ENCODE peak calls at places on chromosomes 4 and X, in nine cellular contexts. V is SK-N-SH, L is neural crest cell, Y is fibroblast of pulmonary artery, T is heart right ventricle, O is GM23338, B is lower lobe of right lung, H is WERI-Rb-1, K is body of pancreas. J is an unnamed sample.

GRCh38 chr4:158208931-158209640 is 1.2 kb upstream of the TMEM144 start:
- DNase-seq in V (no peak), L (no peak), Y (peak; percentile 4), T (no peak), O (peak; percentile 14), B (no peak), H (no peak), K (peak; percentile 10), J (no peak)

GRCh38 chr4:99473131-99473530 is 37.7 kb upstream of the C4orf17 start:
- DNase-seq in V (no peak), L (no peak), Y (peak; percentile 9), T (no peak), O (no peak), B (no peak), H (no peak), K (no peak), J (no peak)

GRCh38 chr4:42458686-42459085 is 61.4 kb downstream of the SHISA3 start:
- DNase-seq in V (no peak), L (no peak), Y (no peak), T (no peak), O (no peak), B (no peak), H (no peak), K (no peak), J (no peak)

GRCh38 chr4:73586040-73586439 is 34.2 kb downstream of the RASSF6 start:
- DNase-seq in V (no peak), L (no peak), Y (no peak), T (no peak), O (no peak), B (no peak), H (no peak), K (no peak), J (no peak)

GRCh38 chr4:182338731-182339130 is 95.5 kb downstream of the TENM3 start:
- DNase-seq in V (no peak), L (no peak), Y (no peak), T (no peak), O (no peak), B (no peak), H (no peak), K (no peak), J (no peak)

GRCh38 chrX:85309717-85310116 is 65.9 kb downstream of the ZNF711 start:
- DNase-seq in V (no peak), L (no peak), Y (no peak), T (no peak), O (peak; percentile 16), B (no peak), H (no peak), K (no peak), J (no peak)

GRCh38 chr4:2009651-2010233 is 968 bp upstream of the NELFA start:
- DNase-seq in V (peak; percentile 87), L (peak; percentile 64), Y (peak; percentile 57), T (peak; percentile 45), O (peak; percentile 78), B (peak; percentile 79), H (peak; percentile 76), K (peak; percentile 84), J (peak; percentile 78)

GRCh38 chrX:47351706-47352105 is 18.7 kb upstream of the ZNF157 start:
- DNase-seq in V (no peak), L (no peak), Y (peak; percentile 37), T (no peak), O (no peak), B (no peak), H (no peak), K (no peak), J (no peak)

GRCh38 chr4:187069398-187069797 is 345.7 kb upstream of the FAT1 start:
- DNase-seq in V (no peak), L (no peak), Y (no peak), T (no peak), O (no peak), B (no peak), H (no peak), K (no peak), J (no peak)

GRCh38 chr4:30802622-30803323 is 82.6 kb downstream of the PCDH7 start:
- DNase-seq in V (no peak), L (no peak), Y (peak; percentile 52), T (no peak), O (no peak), B (no peak), H (no peak), K (no peak), J (no peak)

GRCh38 chr4:178339769-178340168 is 897.5 kb upstream of the AGA start:
- DNase-seq in V (no peak), L (no peak), Y (no peak), T (no peak), O (no peak), B (no peak), H (no peak), K (no peak), J (no peak)

GRCh38 chr4:107248571-107248970 is 212.5 kb upstream of the DKK2 start:
- DNase-seq in V (no peak), L (no peak), Y (no peak), T (no peak), O (no peak), B (no peak), H (no peak), K (no peak), J (no peak)

GRCh38 chrX:24902808-24903207 is 113.0 kb downstream of the ARX start:
- DNase-seq in V (no peak), L (no peak), Y (peak; percentile 90), T (no peak), O (no peak), B (no peak), H (no peak), K (no peak), J (no peak)

GRCh38 chr4:45078201-45078600 is 351.8 kb upstream of the GNPDA2 start:
- DNase-seq in V (no peak), L (no peak), Y (peak; percentile 5), T (no peak), O (no peak), B (no peak), H (no peak), K (no peak), J (no peak)

GRCh38 chrX:21840199-21840557 is 761 bp downstream of the MBTPS2 start:
- DNase-seq in V (no peak), L (no peak), Y (no peak), T (no peak), O (no peak), B (no peak), H (no peak), K (no peak), J (no peak)

GRCh38 chr4:140363558-140363957 is 9.9 kb upstream of the SCOC start:
- DNase-seq in V (peak; percentile 8), L (no peak), Y (no peak), T (no peak), O (no peak), B (no peak), H (no peak), K (no peak), J (no peak)

GRCh38 chr4:158315706-158316105 is 105.4 kb downstream of the TMEM144 start:
- DNase-seq in V (no peak), L (no peak), Y (peak; percentile 61), T (no peak), O (no peak), B (no peak), H (no peak), K (no peak), J (no peak)

GRCh38 chrX:15849555-15849954 is 5.1 kb downstream of the AP1S2 start:
- DNase-seq in V (peak; percentile 33), L (no peak), Y (peak; percentile 16), T (no peak), O (peak; percentile 39), B (no peak), H (peak; percentile 14), K (no peak), J (no peak)

GRCh38 chrX:118904664-118905063 is 69.8 kb upstream of the LONRF3 start:
- DNase-seq in V (no peak), L (no peak), Y (no peak), T (no peak), O (no peak), B (no peak), H (no peak), K (peak; percentile 1), J (no peak)

GRCh38 chrX:118901991-118902390 is 72.4 kb upstream of the LONRF3 start:
- DNase-seq in V (no peak), L (no peak), Y (no peak), T (no peak), O (no peak), B (no peak), H (no peak), K (no peak), J (no peak)

GRCh38 chrX:118904218-118904617 is 70.2 kb upstream of the LONRF3 start:
- DNase-seq in V (no peak), L (no peak), Y (no peak), T (no peak), O (no peak), B (no peak), H (no peak), K (no peak), J (no peak)
- TF ChIP-seq CTCF in V (no peak), L (no peak), Y (no peak), T (no peak), O (no peak), B (no peak), H (no peak), K (no peak), J (no peak)

DNA sequence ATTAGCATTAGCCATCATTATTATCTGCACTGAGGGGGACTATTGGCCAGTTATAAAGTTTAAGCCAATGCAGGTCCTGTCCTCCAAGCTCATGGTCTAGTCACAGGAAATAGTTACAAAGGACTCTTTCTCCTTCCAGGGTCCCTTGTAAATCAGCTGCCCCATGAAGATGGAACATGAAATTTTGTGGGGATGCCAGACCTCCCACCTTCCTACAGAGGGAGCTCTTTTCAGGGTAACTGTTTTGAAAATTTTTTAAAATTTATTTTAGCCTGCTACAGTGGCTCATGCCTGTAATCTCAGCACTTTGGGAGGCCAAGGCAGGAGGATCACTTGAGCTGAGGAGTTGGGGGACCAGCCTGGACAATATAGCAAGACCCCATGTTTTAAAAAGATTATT is 124.4 kb upstream of the SLC34A2 start:
- DNase-seq in V (no peak), L (no peak), Y (peak; percentile 4), T (no peak), O (peak; percentile 56), B (no peak), H (no peak), K (no peak), J (no peak)
- TF ChIP-seq CTCF in V (peak; percentile 39), L (peak; percentile 46), Y (peak; percentile 49), T (no peak), O (peak; percentile 65), B (peak; percentile 16), H (peak; percentile 36), K (no peak), J (no peak)

DNA sequence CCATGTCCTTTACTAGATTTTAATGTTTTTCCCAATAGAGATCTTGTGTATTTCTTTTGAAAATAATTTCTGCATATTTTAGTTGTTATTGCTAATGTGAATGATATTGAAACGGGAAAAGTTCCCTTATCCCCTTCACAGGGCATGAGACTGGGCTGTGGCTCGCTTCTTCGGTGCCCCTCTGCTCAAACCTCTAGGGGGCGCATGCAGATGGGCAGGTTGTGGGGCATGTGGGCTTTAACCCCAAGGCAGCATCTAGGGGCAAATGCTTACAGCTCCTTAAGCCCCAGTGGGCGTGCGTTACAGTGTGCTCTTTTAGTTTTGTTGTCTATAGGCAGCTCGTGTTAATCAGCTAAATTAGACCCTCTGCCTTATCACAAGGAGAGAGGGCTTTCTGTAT is 194.7 kb downstream of the OPHN1 start:
- DNase-seq in V (peak; percentile 2), L (no peak), Y (no peak), T (no peak), O (peak; percentile 64), B (no peak), H (peak; percentile 28), K (no peak), J (peak; percentile 15)
- TF ChIP-seq CTCF in V (peak; percentile 53), L (peak; percentile 41), Y (peak; percentile 39), T (peak; percentile 18), O (peak; percentile 74), B (peak; percentile 30), H (peak; percentile 63), K (no peak), J (peak; percentile 27)

GRCh38 chr4:168551945-168552695 is 55.3 kb downstream of the PALLD start:
- DNase-seq in V (no peak), L (no peak), Y (no peak), T (no peak), O (peak; percentile 70), B (no peak), H (no peak), K (no peak), J (no peak)
- TF ChIP-seq CTCF in V (peak; percentile 35), L (no peak), Y (no peak), T (peak; percentile 22), O (peak; percentile 67), B (peak; percentile 26), H (peak; percentile 39), K (no peak), J (no peak)